ENCODE peak calls at places on chromosomes 3 and 15, in eight cellular contexts. One of them, this sample, is unnamed. For H3K9me3, the result is how much of the 10 kb centered on the place peaks cover.

GRCh38 chr3:3296858-3297430 is 117.5 kb upstream of the CRBN start:
- DNase-seq in body of pancreas: no peak
- DNase-seq in psoas muscle: no peak
- DNase-seq in stomach: no peak
- DNase-seq in CD8-positive, alpha-beta memory T cell: no peak
- DNase-seq in tibial nerve: no peak
- DNase-seq in heart right ventricle: no peak
- DNase-seq in heart left ventricle: no peak
- DNase-seq in this sample: no peak

GRCh38 chr3:138899592-138899991 is 47.3 kb downstream of the FOXL2 start:
- DNase-seq in body of pancreas: no peak
- DNase-seq in psoas muscle: no peak
- DNase-seq in stomach: no peak
- DNase-seq in CD8-positive, alpha-beta memory T cell: no peak
- DNase-seq in tibial nerve: no peak
- DNase-seq in heart right ventricle: no peak
- DNase-seq in heart left ventricle: no peak
- DNase-seq in this sample: no peak

GRCh38 chr3:159762981-159763465 is 225.6 kb upstream of the IL12A start:
- DNase-seq in body of pancreas: peak
- DNase-seq in psoas muscle: peak
- DNase-seq in stomach: peak
- DNase-seq in CD8-positive, alpha-beta memory T cell: no peak
- DNase-seq in tibial nerve: no peak
- DNase-seq in heart right ventricle: peak
- DNase-seq in heart left ventricle: peak
- DNase-seq in this sample: peak

GRCh38 chr15:90004671-90005070 is 3.5 kb downstream of the ZNF710 start:
- DNase-seq in body of pancreas: peak
- DNase-seq in psoas muscle: peak
- DNase-seq in stomach: no peak
- DNase-seq in CD8-positive, alpha-beta memory T cell: no peak
- DNase-seq in tibial nerve: no peak
- DNase-seq in heart right ventricle: no peak
- DNase-seq in heart left ventricle: no peak
- DNase-seq in this sample: peak

GRCh38 chr3:194984026-194984425 is 286.9 kb downstream of the XXYLT1 start:
- DNase-seq in body of pancreas: no peak
- DNase-seq in psoas muscle: no peak
- DNase-seq in stomach: no peak
- DNase-seq in CD8-positive, alpha-beta memory T cell: no peak
- DNase-seq in tibial nerve: no peak
- DNase-seq in heart right ventricle: no peak
- DNase-seq in heart left ventricle: no peak
- DNase-seq in this sample: no peak

GRCh38 chr3:16059700-16060357 is 114.7 kb upstream of the GALNT15 start:
- DNase-seq in body of pancreas: no peak
- DNase-seq in psoas muscle: no peak
- DNase-seq in stomach: no peak
- DNase-seq in CD8-positive, alpha-beta memory T cell: no peak
- DNase-seq in tibial nerve: no peak
- DNase-seq in heart right ventricle: no peak
- DNase-seq in heart left ventricle: no peak
- DNase-seq in this sample: no peak

GRCh38 chr3:193971268-193971751 is 164.6 kb upstream of the HES1 start:
- DNase-seq in body of pancreas: no peak
- DNase-seq in psoas muscle: no peak
- DNase-seq in stomach: peak
- DNase-seq in CD8-positive, alpha-beta memory T cell: no peak
- DNase-seq in tibial nerve: no peak
- DNase-seq in heart right ventricle: no peak
- DNase-seq in heart left ventricle: peak
- DNase-seq in this sample: peak

GRCh38 chr3:169637731-169638130 is 25.8 kb downstream of the MECOM start:
- DNase-seq in body of pancreas: no peak
- DNase-seq in psoas muscle: no peak
- DNase-seq in stomach: no peak
- DNase-seq in CD8-positive, alpha-beta memory T cell: no peak
- DNase-seq in tibial nerve: no peak
- DNase-seq in heart right ventricle: no peak
- DNase-seq in heart left ventricle: no peak
- DNase-seq in this sample: no peak

GRCh38 chr15:88574646-88575045 is 28.2 kb upstream of the DET1 start:
- DNase-seq in body of pancreas: no peak
- DNase-seq in psoas muscle: no peak
- DNase-seq in stomach: no peak
- DNase-seq in CD8-positive, alpha-beta memory T cell: no peak
- DNase-seq in tibial nerve: no peak
- DNase-seq in heart right ventricle: no peak
- DNase-seq in heart left ventricle: no peak
- DNase-seq in this sample: no peak

GRCh38 chr15:29805043-29805707 is 17.1 kb downstream of the TJP1 start:
- DNase-seq in body of pancreas: peak
- DNase-seq in psoas muscle: no peak
- DNase-seq in stomach: no peak
- DNase-seq in CD8-positive, alpha-beta memory T cell: no peak
- DNase-seq in tibial nerve: no peak
- DNase-seq in heart right ventricle: no peak
- DNase-seq in heart left ventricle: no peak
- DNase-seq in this sample: no peak

GRCh38 chr15:65027593-65027992 is 1.8 kb downstream of the MTFMT start:
- DNase-seq in body of pancreas: no peak
- DNase-seq in psoas muscle: no peak
- DNase-seq in stomach: no peak
- DNase-seq in CD8-positive, alpha-beta memory T cell: no peak
- DNase-seq in tibial nerve: no peak
- DNase-seq in heart right ventricle: no peak
- DNase-seq in heart left ventricle: no peak
- DNase-seq in this sample: no peak
- H3K4me3 ChIP-seq in body of pancreas: no peak
- H3K4me3 ChIP-seq in psoas muscle: peak
- H3K4me3 ChIP-seq in stomach: peak
- H3K4me3 ChIP-seq in CD8-positive, alpha-beta memory T cell: peak
- H3K4me3 ChIP-seq in tibial nerve: no peak
- H3K4me3 ChIP-seq in heart right ventricle: no peak
- H3K4me3 ChIP-seq in heart left ventricle: peak
- H3K4me3 ChIP-seq in this sample: no peak

GRCh38 chr3:147393261-147393964 is 12.9 kb downstream of the ZIC4 start:
- DNase-seq in body of pancreas: no peak
- DNase-seq in psoas muscle: peak
- DNase-seq in stomach: no peak
- DNase-seq in CD8-positive, alpha-beta memory T cell: no peak
- DNase-seq in tibial nerve: no peak
- DNase-seq in heart right ventricle: no peak
- DNase-seq in heart left ventricle: no peak
- DNase-seq in this sample: no peak
- H3K9me3 ChIP-seq in body of pancreas: under half
- H3K9me3 ChIP-seq in psoas muscle: under half
- H3K9me3 ChIP-seq in stomach: under half
- H3K9me3 ChIP-seq in CD8-positive, alpha-beta memory T cell: under half
- H3K9me3 ChIP-seq in tibial nerve: under half
- H3K9me3 ChIP-seq in heart right ventricle: under half
- H3K9me3 ChIP-seq in heart left ventricle: under half
- H3K9me3 ChIP-seq in this sample: under half

GRCh38 chr3:47227678-47228077 is 54.9 kb downstream of the KIF9 start:
- DNase-seq in body of pancreas: peak
- DNase-seq in psoas muscle: no peak
- DNase-seq in stomach: no peak
- DNase-seq in CD8-positive, alpha-beta memory T cell: no peak
- DNase-seq in tibial nerve: no peak
- DNase-seq in heart right ventricle: no peak
- DNase-seq in heart left ventricle: no peak
- DNase-seq in this sample: no peak

GRCh38 chr3:47225310-47225906 is 57.2 kb downstream of the KIF9 start:
- DNase-seq in body of pancreas: peak
- DNase-seq in psoas muscle: no peak
- DNase-seq in stomach: no peak
- DNase-seq in CD8-positive, alpha-beta memory T cell: no peak
- DNase-seq in tibial nerve: no peak
- DNase-seq in heart right ventricle: no peak
- DNase-seq in heart left ventricle: no peak
- DNase-seq in this sample: no peak

GRCh38 chr3:47228088-47228487 is 54.5 kb downstream of the KIF9 start:
- DNase-seq in body of pancreas: no peak
- DNase-seq in psoas muscle: no peak
- DNase-seq in stomach: no peak
- DNase-seq in CD8-positive, alpha-beta memory T cell: no peak
- DNase-seq in tibial nerve: no peak
- DNase-seq in heart right ventricle: no peak
- DNase-seq in heart left ventricle: no peak
- DNase-seq in this sample: no peak
- H3K4me3 ChIP-seq in body of pancreas: no peak
- H3K4me3 ChIP-seq in psoas muscle: no peak
- H3K4me3 ChIP-seq in stomach: no peak
- H3K4me3 ChIP-seq in CD8-positive, alpha-beta memory T cell: no peak
- H3K4me3 ChIP-seq in tibial nerve: no peak
- H3K4me3 ChIP-seq in heart right ventricle: no peak
- H3K4me3 ChIP-seq in heart left ventricle: no peak
- H3K4me3 ChIP-seq in this sample: no peak

DNA sequence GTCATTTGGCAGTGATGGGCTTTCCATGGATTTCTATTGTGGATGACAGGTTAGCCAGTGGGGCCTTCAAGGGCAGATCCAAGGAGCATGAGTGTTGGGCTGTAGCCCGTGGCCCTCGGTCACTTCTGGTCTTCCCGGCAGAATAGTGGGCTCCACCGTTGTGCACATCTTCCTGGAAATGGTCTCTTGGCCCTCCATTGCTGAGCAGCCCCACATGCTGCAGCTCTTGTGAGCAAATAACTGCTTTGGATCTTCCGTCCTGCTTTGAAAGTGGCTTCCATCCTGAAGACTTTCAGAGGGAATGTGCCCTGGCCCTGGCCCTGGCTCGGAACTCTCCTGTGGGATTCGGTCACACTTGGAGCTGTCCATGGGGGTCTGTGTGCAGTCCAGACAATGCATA is 102.8 kb downstream of the SNRPN start:
- DNase-seq in body of pancreas: no peak
- DNase-seq in psoas muscle: no peak
- DNase-seq in stomach: peak
- DNase-seq in CD8-positive, alpha-beta memory T cell: no peak
- DNase-seq in tibial nerve: no peak
- DNase-seq in heart right ventricle: no peak
- DNase-seq in heart left ventricle: no peak
- DNase-seq in this sample: no peak
- H3K9me3 ChIP-seq in body of pancreas: under half
- H3K9me3 ChIP-seq in psoas muscle: half or more
- H3K9me3 ChIP-seq in stomach: half or more
- H3K9me3 ChIP-seq in CD8-positive, alpha-beta memory T cell: half or more
- H3K9me3 ChIP-seq in tibial nerve: half or more
- H3K9me3 ChIP-seq in heart right ventricle: half or more
- H3K9me3 ChIP-seq in heart left ventricle: half or more
- H3K9me3 ChIP-seq in this sample: under half

GRCh38 chr15:63509056-63509696 is 4.8 kb downstream of the USP3 start:
- DNase-seq in body of pancreas: no peak
- DNase-seq in psoas muscle: no peak
- DNase-seq in stomach: no peak
- DNase-seq in CD8-positive, alpha-beta memory T cell: no peak
- DNase-seq in tibial nerve: no peak
- DNase-seq in heart right ventricle: no peak
- DNase-seq in heart left ventricle: no peak
- DNase-seq in this sample: no peak
- H3K4me3 ChIP-seq in body of pancreas: no peak
- H3K4me3 ChIP-seq in psoas muscle: no peak
- H3K4me3 ChIP-seq in stomach: no peak
- H3K4me3 ChIP-seq in CD8-positive, alpha-beta memory T cell: no peak
- H3K4me3 ChIP-seq in tibial nerve: no peak
- H3K4me3 ChIP-seq in heart right ventricle: no peak
- H3K4me3 ChIP-seq in heart left ventricle: no peak
- H3K4me3 ChIP-seq in this sample: no peak

GRCh38 chr3:128929364-128929763 is 49.9 kb downstream of the ACAD9 start:
- DNase-seq in body of pancreas: no peak
- DNase-seq in psoas muscle: no peak
- DNase-seq in stomach: no peak
- DNase-seq in CD8-positive, alpha-beta memory T cell: no peak
- DNase-seq in tibial nerve: no peak
- DNase-seq in heart right ventricle: no peak
- DNase-seq in heart left ventricle: no peak
- DNase-seq in this sample: no peak
- H3K9me3 ChIP-seq in body of pancreas: under half
- H3K9me3 ChIP-seq in psoas muscle: under half
- H3K9me3 ChIP-seq in stomach: under half
- H3K9me3 ChIP-seq in CD8-positive, alpha-beta memory T cell: under half
- H3K9me3 ChIP-seq in tibial nerve: under half
- H3K9me3 ChIP-seq in heart right ventricle: under half
- H3K9me3 ChIP-seq in heart left ventricle: under half
- H3K9me3 ChIP-seq in this sample: under half

GRCh38 chr15:45185903-45186770 is 1.6 kb downstream of the SHF start:
- DNase-seq in body of pancreas: no peak
- DNase-seq in psoas muscle: no peak
- DNase-seq in stomach: no peak
- DNase-seq in CD8-positive, alpha-beta memory T cell: no peak
- DNase-seq in tibial nerve: no peak
- DNase-seq in heart right ventricle: no peak
- DNase-seq in heart left ventricle: no peak
- DNase-seq in this sample: no peak
- H3K4me3 ChIP-seq in body of pancreas: no peak
- H3K4me3 ChIP-seq in psoas muscle: peak
- H3K4me3 ChIP-seq in stomach: peak
- H3K4me3 ChIP-seq in CD8-positive, alpha-beta memory T cell: no peak
- H3K4me3 ChIP-seq in tibial nerve: peak
- H3K4me3 ChIP-seq in heart right ventricle: no peak
- H3K4me3 ChIP-seq in heart left ventricle: peak
- H3K4me3 ChIP-seq in this sample: no peak

GRCh38 chr3:294581-294980 is 98.0 kb downstream of the CHL1 start:
- DNase-seq in body of pancreas: no peak
- DNase-seq in psoas muscle: no peak
- DNase-seq in stomach: no peak
- DNase-seq in CD8-positive, alpha-beta memory T cell: no peak
- DNase-seq in tibial nerve: no peak
- DNase-seq in heart right ventricle: no peak
- DNase-seq in heart left ventricle: no peak
- DNase-seq in this sample: no peak

GRCh38 chr3:297585-297984 is 101.0 kb downstream of the CHL1 start:
- DNase-seq in body of pancreas: no peak
- DNase-seq in psoas muscle: no peak
- DNase-seq in stomach: no peak
- DNase-seq in CD8-positive, alpha-beta memory T cell: no peak
- DNase-seq in tibial nerve: no peak
- DNase-seq in heart right ventricle: no peak
- DNase-seq in heart left ventricle: no peak
- DNase-seq in this sample: no peak

GRCh38 chr3:294096-294495 is 97.5 kb downstream of the CHL1 start:
- DNase-seq in body of pancreas: no peak
- DNase-seq in psoas muscle: no peak
- DNase-seq in stomach: no peak
- DNase-seq in CD8-positive, alpha-beta memory T cell: no peak
- DNase-seq in tibial nerve: no peak
- DNase-seq in heart right ventricle: no peak
- DNase-seq in heart left ventricle: no peak
- DNase-seq in this sample: peak

GRCh38 chr3:299590-300301 is 103.2 kb downstream of the CHL1 start:
- DNase-seq in body of pancreas: no peak
- DNase-seq in psoas muscle: no peak
- DNase-seq in stomach: no peak
- DNase-seq in CD8-positive, alpha-beta memory T cell: no peak
- DNase-seq in tibial nerve: no peak
- DNase-seq in heart right ventricle: no peak
- DNase-seq in heart left ventricle: no peak
- DNase-seq in this sample: no peak
- H3K9me3 ChIP-seq in body of pancreas: under half
- H3K9me3 ChIP-seq in psoas muscle: under half
- H3K9me3 ChIP-seq in stomach: under half
- H3K9me3 ChIP-seq in CD8-positive, alpha-beta memory T cell: under half
- H3K9me3 ChIP-seq in tibial nerve: under half
- H3K9me3 ChIP-seq in heart right ventricle: under half
- H3K9me3 ChIP-seq in heart left ventricle: under half
- H3K9me3 ChIP-seq in this sample: under half

This sample was measured in lung.